ENCODE peak calls at places on chromosomes 3 and 15, in four cellular contexts. M is H9, Q is adipocyte, P is endothelial cell of umbilical vein. X is an unnamed sample. For H3K9me3, the result is how much of the 10 kb centered on the place peaks cover.

GRCh38 chr15:63939531-63940130 is 105.9 kb upstream of the HERC1 start:
- DNase-seq in M (peak), Q (peak), P (peak), X (peak)

GRCh38 chr3:36944641-36945270 is at the start of gene TRANK1:
- DNase-seq in M (peak), Q (peak), P (peak), X (no peak)

GRCh38 chr3:43531835-43532234 is 90.0 kb downstream of the ANO10 start:
- DNase-seq in M (no peak), Q (peak), P (peak), X (no peak)

GRCh38 chr3:70824785-70825184 is 512.3 kb upstream of the MDFIC2 start:
- DNase-seq in M (no peak), Q (peak), P (peak), X (no peak)

GRCh38 chr3:182699550-182700170 is 93.6 kb upstream of the ATP11B start:
- DNase-seq in M (no peak), Q (no peak), P (no peak), X (no peak)

GRCh38 chr15:68230157-68231100 is 901 bp upstream of the CLN6 start:
- DNase-seq in M (no peak), Q (peak), P (peak), X (no peak)

GRCh38 chr3:157127831-157128767 is 31.8 kb downstream of the CCNL1 start:
- DNase-seq in M (no peak), Q (peak), P (peak), X (peak)

GRCh38 chr15:40340740-40341400 is at the start of gene CCDC9B:
- DNase-seq in M (no peak), Q (peak), P (peak), X (peak)

GRCh38 chr15:69414702-69415161 is 583 bp downstream of the KIF23 start:
- DNase-seq in M (peak), Q (peak), P (peak), X (peak)

GRCh38 chr15:49155834-49156627 is 632 bp upstream of the COPS2 start:
- DNase-seq in M (peak), Q (peak), P (peak), X (peak)

GRCh38 chr15:80420658-80421057 is 16.5 kb downstream of the ARNT2 start:
- DNase-seq in M (no peak), Q (no peak), P (no peak), X (no peak)

GRCh38 chr3:197398301-197398878 is 100.0 kb upstream of the DLG1 start:
- DNase-seq in M (no peak), Q (no peak), P (no peak), X (no peak)

GRCh38 chr3:145620486-145620885 is 540.5 kb downstream of the PLOD2 start:
- DNase-seq in M (no peak), Q (no peak), P (no peak), X (no peak)

GRCh38 chr3:121924734-121925133 is 30.5 kb downstream of the SLC15A2 start:
- DNase-seq in M (no peak), Q (no peak), P (no peak), X (no peak)

GRCh38 chr3:161403251-161403650 is 31.9 kb upstream of the SPTSSB start:
- DNase-seq in M (no peak), Q (peak), P (no peak), X (no peak)

GRCh38 chr3:10457560-10457959 is 47.8 kb downstream of the ATP2B2 start:
- DNase-seq in M (no peak), Q (no peak), P (no peak), X (no peak)

GRCh38 chr3:109806929-109807328 is 469.6 kb upstream of the DPPA4 start:
- DNase-seq in M (no peak), Q (no peak), P (no peak), X (no peak)

GRCh38 chr3:12443781-12444522 is 40.3 kb upstream of the TSEN2 start:
- DNase-seq in M (no peak), Q (no peak), P (no peak), X (no peak)

GRCh38 chr3:23809840-23810341 is 4.1 kb downstream of the UBE2E1 start:
- DNase-seq in M (no peak), Q (no peak), P (peak), X (no peak)

GRCh38 chr3:66029443-66029842 is 9.3 kb downstream of the MAGI1 start:
- DNase-seq in M (no peak), Q (no peak), P (no peak), X (no peak)

GRCh38 chr3:57592306-57592705 is 4.8 kb downstream of the ARF4 start:
- DNase-seq in M (no peak), Q (no peak), P (no peak), X (no peak)

GRCh38 chr15:23422946-23423708 is 23.9 kb downstream of the GOLGA6L2 start:
- DNase-seq in M (no peak), Q (no peak), P (no peak), X (no peak)

GRCh38 chr15:28107894-28108255 is 8.8 kb upstream of the OCA2 start:
- DNase-seq in M (no peak), Q (no peak), P (peak), X (no peak)

GRCh38 chr3:58837141-58837862 is 170.7 kb upstream of the FAM3D start:
- DNase-seq in M (no peak), Q (no peak), P (no peak), X (no peak)

GRCh38 chr15:83843511-83843910 is 189.6 kb downstream of the ADAMTSL3 start:
- DNase-seq in M (no peak), Q (no peak), P (no peak), X (no peak)

DNA sequence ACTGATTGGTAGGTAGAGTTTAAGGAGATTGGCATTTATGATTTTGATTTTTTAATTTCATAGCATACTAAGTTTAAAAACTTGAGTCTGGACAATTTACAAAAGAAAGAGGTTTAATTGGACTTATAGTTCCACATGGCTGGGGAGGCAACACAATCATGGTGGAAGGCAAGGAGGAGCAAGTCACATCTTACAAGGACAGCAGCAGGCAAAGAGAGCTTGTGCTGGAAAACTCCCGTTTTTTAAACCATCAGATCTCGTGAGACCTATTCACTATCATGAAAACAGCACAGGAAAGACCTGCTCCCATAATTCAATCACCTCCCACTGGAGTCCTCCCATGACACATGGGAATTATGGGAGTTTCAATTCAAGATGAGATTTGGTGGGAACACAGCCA is 630.9 kb upstream of the NR2F2 start:
- DNase-seq in M (no peak), Q (no peak), P (no peak), X (no peak)
- H3K9me3 ChIP-seq in M (under half), Q (half or more), P (under half), X (under half)

DNA sequence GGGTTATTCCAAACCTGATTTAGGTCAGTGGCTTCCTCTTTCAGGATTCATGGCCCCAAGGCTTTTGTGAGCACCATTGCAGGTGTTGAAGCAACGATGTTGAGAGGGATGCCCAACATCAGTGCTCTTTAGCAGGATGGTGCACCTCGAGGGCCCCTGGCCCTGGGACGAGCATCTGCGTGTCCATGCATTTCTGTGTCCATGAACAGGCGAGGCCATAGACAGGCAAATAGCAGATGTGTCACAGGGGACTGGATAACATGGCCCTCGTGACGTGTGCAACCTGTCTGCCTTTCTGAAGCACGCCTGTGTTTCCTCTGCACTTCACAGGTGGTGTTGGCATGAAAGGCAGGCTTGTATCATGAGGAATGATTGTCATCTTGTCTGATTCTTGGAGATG is 132.3 kb downstream of the SNRPN start:
- DNase-seq in M (peak), Q (no peak), P (no peak), X (no peak)
- H3K9me3 ChIP-seq in M (half or more), Q (half or more), P (under half), X (under half)

GRCh38 chr15:20346082-20346805 is 195.4 kb downstream of the GOLGA6L6 start:
- DNase-seq in M (peak), Q (no peak), P (no peak), X (no peak)
- H3K9me3 ChIP-seq in M (half or more), Q (under half), P (half or more), X (under half)

GRCh38 chr15:71821547-71822129 is 11.3 kb downstream of the NR2E3 start:
- DNase-seq in M (no peak), Q (no peak), P (no peak), X (no peak)
- H3K9me3 ChIP-seq in M (under half), Q (half or more), P (under half), X (under half)

GRCh38 chr3:40528426-40528825 is 3.7 kb downstream of the ZNF621 start:
- DNase-seq in M (no peak), Q (no peak), P (no peak), X (no peak)

GRCh38 chr3:40532252-40532651 is 7.5 kb downstream of the ZNF621 start:
- DNase-seq in M (no peak), Q (no peak), P (no peak), X (no peak)

GRCh38 chr3:40534283-40534682 is 9.5 kb downstream of the ZNF621 start:
- DNase-seq in M (no peak), Q (no peak), P (no peak), X (no peak)
- H3K9me3 ChIP-seq in M (under half), Q (under half), P (under half), X (under half)

DNA sequence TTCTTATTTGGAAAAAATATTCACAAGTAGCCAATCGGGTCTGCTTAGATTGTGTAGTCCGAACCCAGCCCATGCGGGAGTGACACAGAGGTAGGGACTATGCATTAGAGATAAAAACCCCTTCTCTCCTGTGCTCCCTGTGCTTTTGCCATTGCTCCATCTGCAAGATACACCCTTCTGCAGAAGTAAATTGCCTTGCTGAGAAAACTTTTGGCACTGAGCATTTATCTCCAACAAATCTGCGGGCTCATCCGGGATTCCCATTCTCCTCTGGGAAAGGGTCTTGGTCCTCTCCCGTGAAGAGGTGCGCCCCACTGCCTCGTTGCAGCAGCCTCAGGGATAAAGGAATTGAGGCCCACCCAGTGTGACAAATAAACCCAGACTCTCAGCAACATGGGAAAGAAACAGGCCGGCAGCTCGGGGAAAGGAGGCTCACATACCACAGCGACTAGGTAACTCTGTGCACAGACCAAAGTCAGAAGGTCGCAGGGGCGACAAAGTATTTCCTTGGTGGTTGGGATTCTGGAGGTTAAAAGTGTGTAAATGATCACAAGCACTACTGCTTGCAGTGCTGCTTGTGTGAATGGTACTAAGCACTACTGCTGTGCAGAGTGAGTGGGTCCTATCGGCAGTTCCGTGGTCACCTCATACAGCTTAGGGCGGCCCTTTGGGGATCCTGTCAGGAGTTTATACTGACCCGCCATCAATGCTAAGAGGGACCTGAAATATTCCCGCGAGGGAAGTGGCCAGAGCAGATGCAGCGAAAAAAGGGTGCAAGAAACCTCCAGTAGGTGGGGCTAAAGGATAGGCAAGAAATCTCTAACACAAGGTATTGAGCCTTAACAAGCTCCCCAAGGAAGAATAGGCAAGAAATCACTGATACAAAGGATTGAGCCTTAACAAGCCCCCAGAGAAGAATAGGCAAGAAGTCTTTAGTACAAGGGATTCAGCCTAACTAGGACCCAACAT is 54.3 kb downstream of the GSK3B start:
- DNase-seq in M (peak), Q (no peak), P (no peak), X (no peak)
- H3K9me3 ChIP-seq in M (under half), Q (under half), P (under half), X (under half)

GRCh38 chr3:147394168-147394941 is 12.0 kb downstream of the ZIC4 start:
- DNase-seq in M (no peak), Q (no peak), P (no peak), X (no peak)
- H3K9me3 ChIP-seq in M (under half), Q (under half), P (under half), X (under half)

DNA sequence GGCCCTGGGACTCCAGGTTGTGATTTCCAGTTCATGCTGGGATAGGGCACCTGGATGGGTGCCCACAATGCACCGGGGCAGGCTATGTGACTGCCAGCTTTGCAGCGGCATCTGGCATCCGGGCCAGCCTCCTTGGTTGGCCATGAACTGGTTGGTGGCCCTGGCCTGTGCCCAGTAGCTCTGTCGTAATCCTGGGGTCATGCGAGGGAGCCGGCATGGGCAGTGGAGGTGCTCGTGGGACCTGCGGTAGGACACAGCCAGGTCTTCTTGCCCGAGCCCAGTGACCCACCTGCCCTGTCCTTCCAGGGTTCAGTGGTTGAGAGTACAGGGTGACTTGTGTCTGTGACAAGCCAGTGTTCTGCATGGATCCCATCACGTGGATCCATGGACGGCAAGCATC is 237.9 kb downstream of the SNRPN start:
- DNase-seq in M (no peak), Q (no peak), P (no peak), X (no peak)
- H3K9me3 ChIP-seq in M (under half), Q (under half), P (under half), X (under half)